ENCODE peak calls at places on chromosomes 7 and 10, in five cellular contexts. Y is fibroblast of pulmonary artery, K is IMR-90, Q is fibroblast of the aortic adventitia, G is uterus. B is an unnamed sample.

GRCh38 chr7:152313217-152313616 is 122.6 kb downstream of the KMT2C start:
- DNase-seq in Y (no peak), K (no peak), Q (no peak), G (no peak), B (peak)

GRCh38 chr7:19117870-19118608 is 603 bp upstream of the TWIST1 start:
- DNase-seq in Y (peak), K (peak), Q (no peak), G (no peak), B (no peak)

GRCh38 chr7:159370-160270 is 32.8 kb upstream of the FAM20C start:
- DNase-seq in Y (no peak), K (no peak), Q (no peak), G (no peak), B (no peak)

GRCh38 chr7:56030340-56030739 is 20.9 kb downstream of the PSPH start:
- DNase-seq in Y (no peak), K (no peak), Q (no peak), G (no peak), B (no peak)

GRCh38 chr10:60340973-60341372 is 48.7 kb downstream of the ANK3 start:
- DNase-seq in Y (no peak), K (no peak), Q (no peak), G (no peak), B (no peak)

GRCh38 chr10:37680716-37681616 is 176.4 kb downstream of the ZNF248 start:
- DNase-seq in Y (no peak), K (no peak), Q (no peak), G (no peak), B (no peak)

GRCh38 chr10:4477664-4478063 is 348.3 kb upstream of the AKR1E2 start:
- DNase-seq in Y (no peak), K (no peak), Q (no peak), G (no peak), B (peak)

GRCh38 chr10:102645388-102645740 is 1.1 kb downstream of the TRIM8 start:
- DNase-seq in Y (peak), K (peak), Q (no peak), G (no peak), B (peak)

GRCh38 chr10:29239569-29240472 is 49.0 kb upstream of the LYZL1 start:
- DNase-seq in Y (peak), K (no peak), Q (peak), G (no peak), B (no peak)

GRCh38 chr7:5997210-5997808 is 11.5 kb downstream of the PMS2 start:
- DNase-seq in Y (peak), K (peak), Q (peak), G (peak), B (peak)

GRCh38 chr10:624605-625334 is 64.7 kb downstream of the DIP2C start:
- DNase-seq in Y (peak), K (peak), Q (peak), G (peak), B (peak)

GRCh38 chr7:17532861-17533404 is 234.5 kb downstream of the AHR start:
- DNase-seq in Y (peak), K (peak), Q (peak), G (no peak), B (peak)

GRCh38 chr7:34115503-34115902 is 210.2 kb downstream of the BMPER start:
- DNase-seq in Y (no peak), K (no peak), Q (no peak), G (no peak), B (no peak)

GRCh38 chr7:71990138-71990462 is 422.0 kb downstream of the CALN1 start:
- DNase-seq in Y (no peak), K (no peak), Q (no peak), G (no peak), B (no peak)

GRCh38 chr7:1705856-1706255 is 35.8 kb downstream of the ELFN1 start:
- DNase-seq in Y (no peak), K (no peak), Q (no peak), G (no peak), B (no peak)

GRCh38 chr7:137990251-137990901 is 11.5 kb downstream of the CREB3L2 start:
- DNase-seq in Y (peak), K (peak), Q (peak), G (no peak), B (peak)

GRCh38 chr10:112587709-112588108 is 140.7 kb downstream of the VTI1A start:
- DNase-seq in Y (no peak), K (peak), Q (no peak), G (no peak), B (no peak)

GRCh38 chr7:77759294-77759889 is 38.8 kb downstream of the TMEM60 start:
- DNase-seq in Y (peak), K (peak), Q (peak), G (peak), B (peak)

GRCh38 chr7:100949227-100949930 is at the start of gene MUC3A:
- DNase-seq in Y (no peak), K (no peak), Q (no peak), G (no peak), B (no peak)

GRCh38 chr10:60662917-60663614 is 115.2 kb upstream of the CDK1 start:
- DNase-seq in Y (peak), K (peak), Q (peak), G (no peak), B (peak)

GRCh38 chr7:27205325-27206280 is 5.7 kb upstream of the HOXA13 start:
- DNase-seq in Y (no peak), K (no peak), Q (no peak), G (no peak), B (no peak)

GRCh38 chr10:72563327-72563932 is 62.4 kb downstream of the MICU1 start:
- DNase-seq in Y (no peak), K (no peak), Q (no peak), G (no peak), B (no peak)

GRCh38 chr7:17741426-17741825 is 198.9 kb downstream of the SNX13 start:
- DNase-seq in Y (no peak), K (no peak), Q (no peak), G (no peak), B (no peak)

GRCh38 chr7:156050636-156051569 is 238.6 kb upstream of the SHH start:
- DNase-seq in Y (no peak), K (no peak), Q (no peak), G (no peak), B (no peak)

GRCh38 chr7:36723951-36724664 is at the start of gene AOAH:
- DNase-seq in Y (no peak), K (no peak), Q (no peak), G (no peak), B (no peak)

GRCh38 chr10:104483582-104483981 is 129.9 kb downstream of the CFAP58 start:
- DNase-seq in Y (no peak), K (no peak), Q (no peak), G (no peak), B (no peak)

GRCh38 chr10:93995598-93996271 is 2.0 kb downstream of the PLCE1 start:
- DNase-seq in Y (peak), K (peak), Q (peak), G (no peak), B (peak)
- H3K4me3 ChIP-seq in Y (no peak), K (no peak), Q (no peak), G (no peak), B (no peak)

DNA sequence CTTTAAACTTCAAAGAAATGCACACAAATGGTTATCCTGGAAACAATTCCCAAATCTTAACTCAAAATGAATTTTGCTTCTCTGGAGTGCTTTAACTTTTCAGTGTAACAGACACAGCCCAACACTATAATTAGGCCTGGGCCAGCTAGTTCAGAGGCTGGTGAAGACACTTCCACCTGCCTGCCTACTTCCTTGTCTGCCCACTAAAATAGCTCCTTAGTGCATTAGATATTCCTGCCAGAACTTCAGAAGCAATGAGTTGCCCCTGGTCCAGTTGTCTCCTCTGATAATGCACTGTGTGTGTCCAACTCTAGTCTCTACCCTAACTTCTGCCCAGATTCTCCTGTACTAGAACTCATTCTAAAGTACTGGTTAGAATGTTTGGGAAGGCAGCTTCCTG is 150.9 kb upstream of the PRSS58 start:
- DNase-seq in Y (no peak), K (no peak), Q (no peak), G (no peak), B (no peak)
- H3K4me3 ChIP-seq in Y (no peak), K (no peak), Q (no peak), G (no peak), B (no peak)

GRCh38 chr7:21972397-21972784 is 26.7 kb upstream of the CDCA7L start:
- DNase-seq in Y (no peak), K (no peak), Q (no peak), G (no peak), B (no peak)

GRCh38 chr7:21966271-21966670 is 20.6 kb upstream of the CDCA7L start:
- DNase-seq in Y (no peak), K (no peak), Q (no peak), G (no peak), B (no peak)

GRCh38 chr7:21967500-21968099 is 21.9 kb upstream of the CDCA7L start:
- DNase-seq in Y (no peak), K (no peak), Q (no peak), G (no peak), B (peak)

GRCh38 chr7:21969822-21970221 is 24.1 kb upstream of the CDCA7L start:
- DNase-seq in Y (no peak), K (no peak), Q (no peak), G (no peak), B (no peak)

GRCh38 chr7:21971780-21972396 is 26.2 kb upstream of the CDCA7L start:
- DNase-seq in Y (no peak), K (no peak), Q (no peak), G (no peak), B (no peak)
- H3K4me3 ChIP-seq in Y (no peak), K (no peak), Q (no peak), G (no peak), B (no peak)

GRCh38 chr10:74529205-74529604 is 297.2 kb upstream of the KAT6B start:
- DNase-seq in Y (peak), K (no peak), Q (no peak), G (no peak), B (peak)
- H3K4me3 ChIP-seq in Y (no peak), K (no peak), Q (no peak), G (no peak), B (no peak)

GRCh38 chr7:39539816-39540215 is 26.4 kb upstream of the YAE1 start:
- DNase-seq in Y (no peak), K (no peak), Q (no peak), G (no peak), B (no peak)
- H3K4me3 ChIP-seq in Y (no peak), K (no peak), Q (no peak), G (no peak), B (no peak)

GRCh38 chr10:80529604-80530003 is 8.1 kb upstream of the SH2D4B start:
- DNase-seq in Y (no peak), K (peak), Q (no peak), G (no peak), B (no peak)

GRCh38 chr10:80530816-80531215 is 6.9 kb upstream of the SH2D4B start:
- DNase-seq in Y (no peak), K (no peak), Q (no peak), G (no peak), B (no peak)

GRCh38 chr10:80528901-80529300 is 8.8 kb upstream of the SH2D4B start:
- DNase-seq in Y (no peak), K (no peak), Q (no peak), G (no peak), B (no peak)

GRCh38 chr10:80528185-80528700 is 9.5 kb upstream of the SH2D4B start:
- DNase-seq in Y (no peak), K (no peak), Q (no peak), G (no peak), B (no peak)

DNA sequence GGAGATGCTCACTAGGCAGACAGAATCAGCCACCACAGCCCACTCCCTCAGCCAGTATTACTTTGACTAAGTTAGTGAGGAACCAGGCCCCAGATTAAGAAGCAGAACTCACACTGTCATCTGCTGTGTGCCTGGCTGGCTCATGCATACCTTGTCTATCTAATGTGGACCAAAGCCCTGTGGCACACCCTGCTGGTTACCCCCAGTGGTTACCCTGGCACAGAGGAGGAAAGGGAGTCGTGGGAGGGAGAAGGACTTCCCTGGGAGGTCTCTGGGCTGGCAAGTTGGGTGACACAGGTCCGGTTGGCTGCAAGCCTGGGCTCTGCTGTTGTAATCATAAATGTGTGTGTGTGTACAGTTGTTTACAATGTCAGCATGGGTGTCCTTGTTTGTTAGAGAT is 7.5 kb upstream of the SH2D4B start:
- DNase-seq in Y (peak), K (peak), Q (peak), G (no peak), B (peak)
- H3K4me3 ChIP-seq in Y (no peak), K (no peak), Q (no peak), G (no peak), B (no peak)

DNA sequence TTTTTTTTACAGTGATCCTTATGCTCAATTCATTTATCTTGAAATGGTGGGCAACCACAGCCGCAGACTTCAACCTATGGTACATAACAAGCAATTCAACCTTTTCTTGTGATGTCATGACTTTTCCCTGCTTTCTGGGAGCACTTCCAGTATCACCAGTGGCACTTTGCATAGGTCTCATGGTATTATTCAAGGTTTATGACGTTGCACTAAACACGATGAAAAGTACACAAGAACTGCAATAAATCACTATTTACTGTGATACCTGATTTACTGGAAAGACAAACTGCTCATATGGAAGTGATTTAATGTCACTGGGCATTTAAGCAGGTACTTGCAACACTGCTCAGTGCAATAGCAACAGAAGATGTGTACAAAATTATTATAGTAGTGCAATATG is 251.7 kb upstream of the CXCL12 start:
- DNase-seq in Y (no peak), K (no peak), Q (no peak), G (no peak), B (no peak)
- H3K4me3 ChIP-seq in Y (no peak), K (no peak), Q (no peak), G (no peak), B (no peak)

DNA sequence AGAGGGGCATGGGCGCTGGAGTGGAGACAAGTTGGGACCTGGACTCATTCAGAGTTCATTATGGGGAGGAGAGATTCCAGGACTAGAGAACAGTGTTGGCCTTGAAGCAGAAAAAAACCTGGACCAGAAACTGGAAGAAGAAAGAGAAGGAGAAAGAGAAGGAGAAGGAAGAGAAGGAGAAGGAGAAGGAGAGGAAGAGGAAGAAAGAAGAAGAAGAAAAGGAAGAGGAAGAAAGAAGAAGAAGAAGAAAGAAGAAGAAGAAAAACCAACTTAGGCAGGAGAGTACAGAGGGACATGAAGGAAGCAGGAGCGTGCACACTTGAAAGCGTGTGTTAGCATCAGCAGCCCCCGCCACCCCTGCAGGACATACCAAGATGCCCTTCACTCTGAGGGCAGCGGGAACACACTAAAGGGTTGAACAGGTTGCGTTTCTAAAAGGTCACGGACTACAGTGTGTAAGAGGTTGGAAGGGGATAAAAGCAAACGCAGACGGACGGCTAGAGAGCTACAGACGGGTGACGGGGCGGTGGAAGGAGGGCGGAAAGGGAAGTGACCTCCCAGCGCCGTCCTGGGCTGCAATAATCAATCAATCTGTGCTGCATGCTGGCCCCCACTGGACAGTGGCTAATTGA is 95.3 kb downstream of the SEC61G start:
- DNase-seq in Y (no peak), K (no peak), Q (no peak), G (no peak), B (no peak)
- H3K4me3 ChIP-seq in Y (no peak), K (no peak), Q (peak), G (no peak), B (peak)

GRCh38 chr10:119308089-119308488 is 100.7 kb downstream of the GRK5 start:
- DNase-seq in Y (no peak), K (no peak), Q (no peak), G (no peak), B (no peak)

GRCh38 chr10:119309423-119309770 is 102.0 kb downstream of the GRK5 start:
- DNase-seq in Y (no peak), K (no peak), Q (no peak), G (no peak), B (no peak)

GRCh38 chr10:119310807-119311206 is 103.4 kb downstream of the GRK5 start:
- DNase-seq in Y (no peak), K (no peak), Q (no peak), G (no peak), B (no peak)

GRCh38 chr10:119306964-119307363 is 99.6 kb downstream of the GRK5 start:
- DNase-seq in Y (no peak), K (peak), Q (no peak), G (no peak), B (peak)

DNA sequence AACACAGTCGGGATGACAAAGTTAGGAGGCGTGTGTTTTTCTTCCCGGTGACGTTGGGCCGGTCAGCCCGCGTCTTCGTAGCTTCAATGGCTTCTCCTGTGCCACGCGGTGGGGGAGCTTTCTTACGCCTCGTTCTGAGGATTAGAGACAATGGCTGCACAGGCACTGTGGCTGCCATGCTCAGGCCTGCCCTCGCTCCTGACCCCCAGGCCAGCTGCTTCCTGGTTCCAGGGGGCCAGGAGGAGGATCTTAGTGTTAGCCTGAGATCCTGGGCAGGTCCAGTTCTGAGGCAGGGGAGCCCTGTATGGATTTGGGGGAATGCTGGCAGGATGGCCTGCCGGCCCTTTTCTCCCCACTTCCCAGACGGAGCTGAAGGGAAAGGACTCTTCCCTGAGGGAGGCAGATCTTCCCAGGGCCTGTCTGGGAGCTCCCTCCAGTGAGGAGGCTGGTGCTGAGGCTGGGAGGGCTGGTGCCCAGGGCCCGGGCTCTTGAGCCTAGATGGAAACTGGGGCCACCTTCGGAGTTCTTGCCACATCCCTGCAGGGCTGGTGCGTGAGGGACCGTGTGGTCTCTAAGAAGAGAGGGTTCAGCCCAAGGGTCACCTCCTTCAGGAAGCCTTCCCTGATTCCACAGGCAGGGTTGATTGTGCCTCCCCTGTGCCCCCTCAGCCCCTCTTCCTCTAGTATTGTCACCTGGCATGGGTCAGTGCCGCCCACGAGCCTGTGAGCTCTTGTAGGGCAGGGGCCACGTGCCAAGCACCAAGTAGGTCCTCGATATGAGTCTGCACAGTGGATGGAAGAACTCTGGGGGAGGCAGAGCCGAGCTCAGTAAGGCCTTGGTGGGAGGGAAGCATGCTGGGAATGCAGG is 101.4 kb downstream of the GRK5 start:
- DNase-seq in Y (no peak), K (no peak), Q (no peak), G (no peak), B (no peak)
- H3K4me3 ChIP-seq in Y (no peak), K (no peak), Q (no peak), G (no peak), B (no peak)